ENCODE peak calls at places on chromosomes 2 and 18, in eight cellular contexts. L is tibial artery; Q is heart right ventricle; G is astrocyte of the spinal cord; N is type B pancreatic cell; F is GM23338; Z is CD8-positive, alpha-beta T cell; R is foreskin fibroblast. I is an unnamed sample.

GRCh38 chr2:86015006-86015405 is 90.7 kb downstream of the POLR1A start:
- DNase-seq in L (peak), Q (no peak), G (no peak), N (no peak), F (no peak), Z (no peak), R (no peak), I (no peak)

GRCh38 chr2:100895402-100895801 is 75.5 kb downstream of the NPAS2 start:
- DNase-seq in L (no peak), Q (peak), G (no peak), N (no peak), F (no peak), Z (no peak), R (peak), I (no peak)

GRCh38 chr2:120132190-120132589 is 91.0 kb downstream of the TMEM185B start:
- DNase-seq in L (no peak), Q (no peak), G (peak), N (no peak), F (no peak), Z (no peak), R (peak), I (no peak)

GRCh38 chr2:182729710-182730339 is 13.8 kb downstream of the DNAJC10 start:
- DNase-seq in L (no peak), Q (no peak), G (no peak), N (no peak), F (no peak), Z (no peak), R (no peak), I (no peak)

GRCh38 chr2:110157153-110157793 is 41.7 kb upstream of the MALL start:
- DNase-seq in L (no peak), Q (no peak), G (peak), N (no peak), F (peak), Z (no peak), R (peak), I (peak)

GRCh38 chr18:72762505-72763122 is 105.2 kb downstream of the NETO1 start:
- DNase-seq in L (no peak), Q (no peak), G (peak), N (no peak), F (peak), Z (no peak), R (peak), I (peak)

GRCh38 chr2:25349397-25349796 is 7.7 kb upstream of the DNMT3A start:
- DNase-seq in L (no peak), Q (no peak), G (peak), N (no peak), F (no peak), Z (no peak), R (peak), I (no peak)

GRCh38 chr18:37107748-37108522 is 279.0 kb downstream of the KIAA1328 start:
- DNase-seq in L (no peak), Q (no peak), G (no peak), N (no peak), F (no peak), Z (no peak), R (no peak), I (no peak)

GRCh38 chr2:43612944-43613343 is 17.1 kb upstream of the THADA start:
- DNase-seq in L (no peak), Q (no peak), G (no peak), N (no peak), F (no peak), Z (no peak), R (no peak), I (no peak)

GRCh38 chr2:107936427-107937359 is 49.6 kb upstream of the SLC5A7 start:
- DNase-seq in L (no peak), Q (no peak), G (no peak), N (no peak), F (peak), Z (no peak), R (no peak), I (no peak)

GRCh38 chr2:70388128-70388527 is 86.3 kb upstream of the FAM136A start:
- DNase-seq in L (no peak), Q (no peak), G (no peak), N (no peak), F (no peak), Z (no peak), R (no peak), I (no peak)

GRCh38 chr2:171056307-171056706 is 104.4 kb downstream of the TLK1 start:
- DNase-seq in L (no peak), Q (no peak), G (peak), N (no peak), F (no peak), Z (no peak), R (peak), I (no peak)

GRCh38 chr18:43279015-43279758 is 1.9 kb upstream of the SYT4 start:
- DNase-seq in L (no peak), Q (no peak), G (peak), N (no peak), F (peak), Z (peak), R (no peak), I (peak)

GRCh38 chr2:230770804-230771203 is 58.2 kb downstream of the CAB39 start:
- DNase-seq in L (no peak), Q (no peak), G (no peak), N (no peak), F (no peak), Z (no peak), R (no peak), I (no peak)

GRCh38 chr2:151063271-151063670 is 198.4 kb downstream of the RBM43 start:
- DNase-seq in L (no peak), Q (no peak), G (peak), N (no peak), F (no peak), Z (no peak), R (peak), I (no peak)

GRCh38 chr2:201638331-201638730 is 5.0 kb downstream of the TMEM237 start:
- DNase-seq in L (no peak), Q (no peak), G (no peak), N (no peak), F (no peak), Z (no peak), R (no peak), I (no peak)

GRCh38 chr2:174844295-174844708 is 80.0 kb upstream of the CHRNA1 start:
- DNase-seq in L (no peak), Q (no peak), G (no peak), N (no peak), F (no peak), Z (no peak), R (no peak), I (no peak)

DNA sequence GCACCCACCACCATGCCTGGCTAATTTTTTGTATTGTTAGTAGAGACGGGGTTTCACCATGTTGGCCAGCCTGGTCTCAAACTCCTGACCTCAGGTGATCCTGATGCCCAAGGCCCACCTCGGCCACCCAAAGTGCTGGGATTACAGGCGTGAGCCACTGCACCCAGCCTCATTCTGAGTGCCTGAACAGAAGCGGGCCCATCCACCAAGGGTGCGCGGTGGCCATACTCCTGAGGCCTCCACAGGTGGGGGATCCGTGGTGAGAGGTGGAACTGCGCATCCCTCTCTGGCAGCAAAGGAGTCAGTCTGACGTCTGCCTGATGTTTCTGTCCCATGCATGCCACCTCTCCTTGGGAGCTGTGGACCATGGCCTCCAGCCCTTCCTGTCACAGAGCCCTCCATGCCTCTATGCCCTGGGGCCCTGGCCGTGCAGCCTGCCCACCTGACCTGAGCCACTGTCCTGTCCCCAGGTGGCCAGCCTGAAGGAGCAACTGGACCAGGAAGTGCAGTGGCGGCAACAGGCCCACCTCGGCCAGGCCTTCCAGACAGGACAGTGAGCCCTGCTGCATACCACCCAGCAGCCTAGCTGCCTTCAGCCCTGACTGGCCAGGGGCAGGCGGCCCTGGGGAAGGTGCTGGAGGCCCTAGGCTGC is 7.6 kb upstream of the SNED1 start:
- DNase-seq in L (peak), Q (no peak), G (no peak), N (peak), F (no peak), Z (no peak), R (no peak), I (no peak)
- TF ChIP-seq CTCF in L (no peak), Q (no peak), G (no peak), N (no peak), F (no peak), Z (no peak), R (no peak), I (no peak)

DNA sequence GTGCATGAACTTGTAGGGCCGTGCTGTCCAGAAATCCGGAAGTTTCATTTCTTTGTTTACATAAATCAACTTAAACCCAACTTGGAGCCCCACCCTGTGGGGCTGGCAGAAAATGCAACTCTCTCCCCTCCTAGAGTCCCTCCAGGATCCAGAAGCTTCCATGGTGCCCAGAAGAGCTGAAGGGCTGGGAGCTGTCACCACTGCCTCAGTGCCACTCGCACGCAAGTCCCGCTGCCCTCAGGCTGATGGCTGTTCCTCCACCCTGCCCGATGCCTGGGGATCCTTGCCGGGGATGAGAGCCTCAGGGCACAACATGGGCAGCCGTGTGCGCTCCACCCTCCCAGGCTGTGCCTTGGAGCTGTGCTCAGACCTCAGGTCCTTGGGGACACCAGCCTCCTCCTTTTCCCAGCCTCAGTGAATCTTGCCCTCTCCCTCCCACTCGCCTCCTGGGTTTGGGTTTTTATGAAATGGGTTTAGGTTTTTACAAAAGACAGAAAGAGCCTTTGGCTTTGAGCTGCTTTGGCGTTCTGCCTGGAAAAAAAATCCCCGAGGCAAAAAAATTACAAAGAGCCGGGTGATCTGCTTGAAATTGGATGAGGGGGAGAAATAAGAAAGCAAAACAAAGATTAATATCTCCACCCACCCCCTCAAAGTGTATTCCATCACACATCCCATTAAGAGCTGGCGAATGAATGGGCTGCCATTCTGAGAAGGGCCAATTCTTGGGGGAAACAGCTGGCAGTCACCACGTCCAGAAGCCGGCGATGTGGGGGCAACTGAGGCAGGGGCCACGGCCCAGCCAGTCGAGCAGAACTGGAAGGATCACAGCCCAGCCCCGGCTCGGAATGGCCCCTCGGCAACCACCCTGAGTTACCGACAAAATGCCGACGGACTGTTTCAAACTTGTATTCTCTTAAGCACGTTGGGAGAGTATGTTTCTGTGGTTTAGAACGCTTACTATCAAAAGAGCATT is 155.4 kb downstream of the TWIST2 start:
- DNase-seq in L (no peak), Q (no peak), G (peak), N (peak), F (no peak), Z (no peak), R (peak), I (no peak)
- TF ChIP-seq CTCF in L (no peak), Q (no peak), G (peak), N (no peak), F (no peak), Z (no peak), R (peak), I (no peak)

DNA sequence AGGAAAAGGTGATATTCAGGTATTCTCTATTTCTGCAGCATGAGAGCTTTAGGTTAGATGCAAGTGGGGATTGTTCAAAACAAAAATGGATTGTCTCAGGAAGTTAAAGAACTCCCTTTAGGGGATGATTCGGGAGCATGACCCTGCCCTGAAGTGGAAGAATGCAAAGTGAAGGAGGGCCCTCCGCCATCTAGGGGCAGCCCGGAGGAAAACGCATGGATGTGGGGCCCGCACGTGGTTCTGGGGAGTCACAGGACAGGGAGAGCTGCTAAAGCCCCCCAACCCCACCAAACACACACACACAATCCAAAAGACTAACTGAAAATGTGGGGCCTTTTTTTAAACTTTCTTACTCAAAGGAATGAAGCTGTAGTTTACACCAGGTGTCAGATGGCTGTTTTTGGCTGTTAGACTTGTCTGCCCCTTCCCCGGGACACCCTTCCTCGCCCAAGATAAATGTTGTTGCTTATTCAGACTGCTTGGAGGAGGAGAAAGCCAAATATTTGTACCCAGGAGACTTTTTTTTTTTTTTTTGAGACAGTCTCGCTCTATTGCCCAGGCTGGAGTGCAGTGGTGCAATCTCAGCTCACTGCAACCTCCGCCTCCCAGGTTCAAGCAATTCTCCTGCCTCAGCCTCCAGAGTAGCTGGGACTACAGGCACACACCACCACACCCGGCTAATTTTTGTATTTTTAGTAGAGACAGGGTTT is 78.8 kb downstream of the HNRNPLL start:
- DNase-seq in L (no peak), Q (no peak), G (no peak), N (no peak), F (peak), Z (no peak), R (no peak), I (no peak)
- TF ChIP-seq CTCF in L (no peak), Q (no peak), G (peak), N (peak), F (peak), Z (no peak), R (peak), I (no peak)

DNA sequence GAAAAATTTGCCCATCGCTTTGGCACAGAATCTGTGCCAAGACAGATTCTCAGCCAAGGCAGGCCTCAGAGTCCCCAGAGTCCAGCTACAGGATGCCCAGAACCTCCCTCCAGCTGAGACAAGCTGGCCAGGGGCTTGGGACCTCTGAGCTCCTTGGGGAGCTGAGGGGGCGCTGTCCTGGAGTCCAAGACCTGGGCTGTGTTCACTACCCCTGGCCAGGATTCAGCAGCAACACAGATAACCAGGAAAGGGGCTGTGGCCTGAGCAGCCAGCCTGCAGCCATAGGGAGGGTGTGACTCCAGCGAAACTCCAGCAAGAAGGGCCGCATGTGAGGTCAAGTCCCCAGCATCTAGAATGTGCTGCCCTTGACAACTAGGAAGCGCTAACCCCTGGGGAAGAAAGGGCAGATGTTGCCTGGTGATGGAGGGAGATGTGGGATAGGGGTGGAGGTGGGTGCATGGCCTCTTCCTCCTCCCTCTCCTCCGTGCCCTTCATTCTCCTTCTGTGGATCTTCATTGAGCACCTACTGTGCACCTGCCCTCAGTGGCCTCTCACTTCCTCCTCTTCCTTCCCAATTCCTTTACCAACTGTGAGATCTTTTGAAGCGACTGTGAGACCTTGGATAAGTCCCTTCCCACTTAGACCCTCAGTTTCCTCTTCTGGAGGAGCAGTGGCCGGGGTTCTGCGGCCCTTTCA is 7.7 kb upstream of the ARID5A start:
- DNase-seq in L (peak), Q (peak), G (no peak), N (peak), F (no peak), Z (no peak), R (no peak), I (no peak)
- TF ChIP-seq CTCF in L (no peak), Q (no peak), G (no peak), N (no peak), F (no peak), Z (no peak), R (no peak), I (peak)

GRCh38 chr2:163610817-163611556 is 124.8 kb downstream of the FIGN start:
- DNase-seq in L (no peak), Q (no peak), G (no peak), N (no peak), F (peak), Z (no peak), R (no peak), I (no peak)
- TF ChIP-seq CTCF in L (no peak), Q (peak), G (no peak), N (peak), F (peak), Z (no peak), R (no peak), I (peak)

GRCh38 chr2:29393676-29394075 is 278.5 kb downstream of the CLIP4 start:
- DNase-seq in L (no peak), Q (no peak), G (no peak), N (no peak), F (no peak), Z (no peak), R (no peak), I (no peak)

GRCh38 chr2:29389686-29390085 is 274.5 kb downstream of the CLIP4 start:
- DNase-seq in L (no peak), Q (no peak), G (no peak), N (no peak), F (no peak), Z (no peak), R (no peak), I (no peak)

GRCh38 chr2:29388071-29388470 is 272.9 kb downstream of the CLIP4 start:
- DNase-seq in L (no peak), Q (no peak), G (no peak), N (no peak), F (no peak), Z (no peak), R (no peak), I (no peak)

GRCh38 chr2:29392774-29393173 is 277.6 kb downstream of the CLIP4 start:
- DNase-seq in L (no peak), Q (no peak), G (no peak), N (no peak), F (no peak), Z (no peak), R (no peak), I (no peak)

GRCh38 chr2:29390131-29390530 is 274.9 kb downstream of the CLIP4 start:
- DNase-seq in L (no peak), Q (no peak), G (no peak), N (no peak), F (no peak), Z (no peak), R (no peak), I (no peak)
- TF ChIP-seq CTCF in L (no peak), Q (no peak), G (no peak), N (no peak), F (no peak), Z (no peak), R (no peak), I (no peak)

GRCh38 chr2:2183135-2183534 is 147.9 kb downstream of the MYT1L start:
- DNase-seq in L (no peak), Q (no peak), G (peak), N (no peak), F (no peak), Z (no peak), R (no peak), I (no peak)
- TF ChIP-seq CTCF in L (no peak), Q (no peak), G (no peak), N (no peak), F (no peak), Z (no peak), R (no peak), I (no peak)

I was measured in GM13977.